ENCODE peak calls at places on chromosome 10, in six cellular contexts. R is Panc1, B is A549, L is left ventricle myocardium inferior, U is endothelial cell of umbilical vein, G is tibial artery. N is an unnamed sample.
A peak's percentile ranks its signal among the peaks of the same experiment; 100 is the strongest.

GRCh38 chr10:6504296-6504695 is 75.8 kb downstream of the PRKCQ start:
- DNase-seq in R (no peak), B (no peak), L (no peak), U (no peak), G (no peak), N (no peak)

GRCh38 chr10:48455055-48455391 is 148.5 kb downstream of the MAPK8 start:
- DNase-seq in R (no peak), B (no peak), L (no peak), U (no peak), G (no peak), N (no peak)

GRCh38 chr10:3825862-3826351 is 40.9 kb upstream of the KLF6 start:
- DNase-seq in R (no peak), B (no peak), L (no peak), U (no peak), G (no peak), N (no peak)

GRCh38 chr10:97499561-97500296 is 1.0 kb downstream of the UBTD1 start:
- DNase-seq in R (no peak), B (no peak), L (peak; percentile 82), U (peak; percentile 57), G (peak; percentile 82), N (no peak)

GRCh38 chr10:78780551-78780961 is 288.2 kb upstream of the ZMIZ1 start:
- DNase-seq in R (no peak), B (no peak), L (peak; percentile 69), U (no peak), G (no peak), N (no peak)

GRCh38 chr10:86260564-86260963 is 106.0 kb downstream of the GRID1 start:
- DNase-seq in R (no peak), B (no peak), L (no peak), U (no peak), G (no peak), N (no peak)

GRCh38 chr10:27611209-27611608 is 107.1 kb downstream of the RAB18 start:
- DNase-seq in R (no peak), B (peak; percentile 14), L (no peak), U (no peak), G (no peak), N (peak; percentile 41)

GRCh38 chr10:73459683-73460314 is 26.4 kb upstream of the MSS51 start:
- DNase-seq in R (no peak), B (no peak), L (no peak), U (no peak), G (no peak), N (no peak)

GRCh38 chr10:101305241-101306230 is 48.4 kb upstream of the BTRC start:
- DNase-seq in R (no peak), B (no peak), L (no peak), U (no peak), G (no peak), N (no peak)

GRCh38 chr10:25682203-25682950 is 251.7 kb upstream of the MYO3A start:
- DNase-seq in R (no peak), B (peak; percentile 21), L (no peak), U (peak; percentile 20), G (no peak), N (no peak)

GRCh38 chr10:5157501-5157900 is 27.4 kb downstream of the AKR1C8 start:
- DNase-seq in R (no peak), B (no peak), L (no peak), U (no peak), G (no peak), N (no peak)

GRCh38 chr10:48464871-48465736 is 139.8 kb downstream of the ARHGAP22 start:
- DNase-seq in R (no peak), B (no peak), L (peak; percentile 70), U (no peak), G (no peak), N (no peak)

GRCh38 chr10:73819513-73820093 is 8.2 kb upstream of the NDST2 start:
- DNase-seq in R (no peak), B (no peak), L (peak; percentile 53), U (peak; percentile 62), G (no peak), N (no peak)

GRCh38 chr10:82910301-82910700 is 1035.3 kb downstream of the NRG3 start:
- DNase-seq in R (no peak), B (no peak), L (no peak), U (no peak), G (no peak), N (no peak)

GRCh38 chr10:15324113-15324512 is 47.0 kb downstream of the FAM171A1 start:
- DNase-seq in R (no peak), B (no peak), L (no peak), U (no peak), G (no peak), N (no peak)

GRCh38 chr10:17652585-17652984 is 8.6 kb downstream of the STAM start:
- DNase-seq in R (no peak), B (no peak), L (no peak), U (no peak), G (no peak), N (no peak)

GRCh38 chr10:6201511-6201975 is 1.2 kb upstream of the PFKFB3 start:
- DNase-seq in R (no peak), B (peak; percentile 73), L (peak; percentile 83), U (peak; percentile 54), G (peak; percentile 78), N (no peak)

GRCh38 chr10:23818484-23818883 is 379.6 kb downstream of the OTUD1 start:
- DNase-seq in R (no peak), B (no peak), L (no peak), U (no peak), G (no peak), N (no peak)

GRCh38 chr10:99695761-99696160 is 36.2 kb downstream of the COX15 start:
- DNase-seq in R (no peak), B (no peak), L (no peak), U (no peak), G (no peak), N (no peak)

GRCh38 chr10:70192325-70192966 is 22.1 kb upstream of the SAR1A start:
- DNase-seq in R (no peak), B (no peak), L (no peak), U (no peak), G (no peak), N (no peak)

GRCh38 chr10:3781458-3782098 is 3.4 kb downstream of the KLF6 start:
- DNase-seq in R (no peak), B (no peak), L (peak; percentile 54), U (peak; percentile 49), G (peak; percentile 60), N (no peak)

GRCh38 chr10:43138757-43139241 is 554 bp downstream of the CSGALNACT2 start:
- DNase-seq in R (no peak), B (peak; percentile 35), L (no peak), U (peak; percentile 58), G (no peak), N (no peak)

GRCh38 chr10:108374991-108375390 is 1210.5 kb upstream of the SORCS1 start:
- DNase-seq in R (no peak), B (no peak), L (no peak), U (no peak), G (no peak), N (no peak)

GRCh38 chr10:79378647-79379511 is 31.6 kb downstream of the PPIF start:
- DNase-seq in R (no peak), B (no peak), L (no peak), U (no peak), G (no peak), N (no peak)

DNA sequence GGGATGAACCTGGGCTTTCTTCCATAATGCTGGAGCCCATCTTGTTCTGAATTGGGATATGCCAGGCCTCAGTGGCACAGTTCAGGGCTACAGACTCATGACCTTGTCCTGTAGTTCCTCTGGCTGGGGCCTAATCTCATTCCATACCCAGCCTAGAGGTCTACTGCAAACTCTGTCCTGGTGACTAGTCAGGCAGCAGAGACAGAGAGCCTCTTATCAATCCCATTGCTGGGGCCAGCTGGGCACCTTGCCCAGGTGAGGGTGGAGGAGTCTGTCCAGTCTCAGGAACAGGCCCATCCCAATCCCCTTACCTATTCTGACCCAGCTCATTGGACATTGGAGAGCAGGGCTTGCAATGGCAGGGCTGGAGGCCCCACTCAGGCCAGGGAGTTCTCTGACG is 28.0 kb upstream of the COMTD1 start:
- DNase-seq in R (no peak), B (no peak), L (peak; percentile 22), U (no peak), G (no peak), N (no peak)
- H3K27ac ChIP-seq in R (no peak overlapping the region), B (no peak overlapping the region), L (no peak overlapping the region), U (no peak overlapping the region), G (no peak overlapping the region), N (no peak overlapping the region)

GRCh38 chr10:118832242-118832651 is 77.5 kb upstream of the CACUL1 start:
- DNase-seq in R (no peak), B (no peak), L (peak; percentile 67), U (peak; percentile 15), G (peak; percentile 66), N (no peak)

GRCh38 chr10:118823256-118823907 is 68.6 kb upstream of the CACUL1 start:
- DNase-seq in R (no peak), B (no peak), L (no peak), U (no peak), G (no peak), N (no peak)

GRCh38 chr10:118827466-118828155 is 72.8 kb upstream of the CACUL1 start:
- DNase-seq in R (no peak), B (no peak), L (no peak), U (no peak), G (no peak), N (no peak)
- TF ChIP-seq CTCF in R (peak; percentile 71), B (peak; percentile 16), L (no peak), U (peak; percentile 10), G (no peak), N (no peak)

GRCh38 chr10:110413049-110413783 is 84.5 kb upstream of the DUSP5 start:
- DNase-seq in R (no peak), B (no peak), L (no peak), U (no peak), G (no peak), N (no peak)
- H3K27ac ChIP-seq in R (no peak overlapping the region), B (peak overlapping the region; percentile 99), L (no peak overlapping the region), U (no peak overlapping the region), G (no peak overlapping the region), N (no peak overlapping the region)

GRCh38 chr10:60239228-60239627 is 150.4 kb downstream of the ANK3 start:
- DNase-seq in R (no peak), B (no peak), L (no peak), U (no peak), G (no peak), N (no peak)

GRCh38 chr10:60235001-60235400 is 154.7 kb downstream of the ANK3 start:
- DNase-seq in R (no peak), B (no peak), L (no peak), U (peak; percentile 31), G (no peak), N (no peak)

GRCh38 chr10:60236869-60237524 is 152.7 kb downstream of the ANK3 start:
- DNase-seq in R (no peak), B (no peak), L (peak; percentile 24), U (peak; percentile 44), G (peak; percentile 58), N (no peak)

GRCh38 chr10:60237977-60238376 is 151.7 kb downstream of the ANK3 start:
- DNase-seq in R (no peak), B (no peak), L (no peak), U (no peak), G (no peak), N (no peak)

DNA sequence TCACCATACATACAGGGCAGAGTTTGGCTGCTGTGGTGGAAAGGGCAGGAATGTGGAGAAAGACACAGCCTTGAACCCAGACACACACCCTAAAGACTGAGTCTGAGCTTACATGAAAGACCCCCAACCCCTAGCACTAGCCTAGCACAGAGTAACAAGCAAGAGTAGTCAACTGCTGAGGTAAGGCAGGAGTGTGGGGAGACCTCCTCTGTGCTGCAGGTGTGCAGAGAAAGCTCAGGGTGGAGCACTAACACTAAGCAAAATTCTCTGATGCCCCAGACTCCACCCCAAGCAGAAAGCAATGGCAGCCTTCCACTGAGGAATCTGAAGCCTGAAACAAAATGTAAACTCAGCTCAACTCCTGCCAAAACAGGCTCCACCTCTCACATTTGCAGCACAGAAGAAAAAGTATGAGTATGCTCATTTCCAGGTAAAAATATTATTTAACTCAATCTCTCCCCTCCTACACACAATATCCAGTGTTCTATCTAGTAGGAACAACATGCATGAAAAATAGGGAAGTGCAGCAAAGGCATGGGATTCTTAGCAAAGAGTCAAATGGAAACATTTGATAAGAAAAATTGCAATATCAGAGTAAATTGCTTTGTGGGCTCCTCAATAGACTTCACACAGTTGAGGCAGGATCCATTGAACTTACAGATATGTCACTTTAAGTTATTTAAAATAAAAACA is 151.1 kb downstream of the ANK3 start:
- DNase-seq in R (peak; percentile 15), B (peak; percentile 35), L (no peak), U (no peak), G (no peak), N (peak; percentile 30)
- TF ChIP-seq CTCF in R (peak; percentile 32), B (peak; percentile 24), L (peak; percentile 46), U (peak; percentile 13), G (no peak), N (peak; percentile 63)